ENCODE peak calls at places on chromosome 16, in ten cellular contexts. H is NCI-H1105; W is EL; C is ureter; D is immature natural killer cell; R is DMS79; K is AG09309; Q is posterior vena cava; Y is stimulated activated CD8-positive, alpha-beta memory T cell treated with anti-CD3 and anti-CD28 coated beads, Interleukin-7, amount 100 ng/mL, for 1 hour; N is astrocyte of the spinal cord. U is an unnamed sample.
A peak's percentile ranks its signal among the peaks of the same experiment; 100 is the strongest.

GRCh38 chr16:22191089-22191965 is 14.8 kb upstream of the EEF2K start:
- DNase-seq in N (peak; percentile 99), R (peak; percentile 88), H (peak; percentile 79), Q (peak; percentile 100), D (peak; percentile 98), K (peak; percentile 90), C (peak; percentile 99), Y (peak; percentile 95), W (peak; percentile 98), U (peak; percentile 97)

GRCh38 chr16:81029930-81030604 is 5.6 kb upstream of the ATMIN start:
- DNase-seq in Q (no peak), W (no peak), N (no peak), Y (no peak), H (no peak), D (no peak), R (no peak), C (no peak), K (no peak), U (no peak)

GRCh38 chr16:12573300-12573699 is 230.4 kb downstream of the CPPED1 start:
- DNase-seq in Y (no peak), K (no peak), N (no peak), W (no peak), H (no peak), C (no peak), D (no peak), Q (peak; percentile 16), R (no peak), U (no peak)

GRCh38 chr16:75130150-75130771 is 13.7 kb upstream of the LDHD start:
- DNase-seq in Q (no peak), W (no peak), C (no peak), D (no peak), H (no peak), Y (no peak), K (no peak), R (no peak), N (no peak), U (no peak)

GRCh38 chr16:85222151-85222863 is 110.0 kb upstream of the CIBAR2 start:
- DNase-seq in N (peak; percentile 63), R (no peak), Y (no peak), C (no peak), D (no peak), W (no peak), Q (no peak), H (no peak), K (no peak), U (peak; percentile 18)

GRCh38 chr16:87552772-87553171 is 49.5 kb upstream of the JPH3 start:
- DNase-seq in R (no peak), W (no peak), H (no peak), D (no peak), Q (no peak), K (no peak), C (no peak), N (no peak), Y (no peak), U (no peak)

GRCh38 chr16:85927326-85927725 is 28.4 kb downstream of the IRF8 start:
- DNase-seq in N (no peak), Q (no peak), D (no peak), Y (no peak), H (no peak), K (no peak), W (no peak), C (no peak), R (no peak), U (no peak)

GRCh38 chr16:3578121-3578520 is 918 bp upstream of the NLRC3 start:
- DNase-seq in D (peak; percentile 45), K (no peak), C (no peak), H (no peak), Q (no peak), W (no peak), Y (no peak), R (no peak), N (no peak), U (no peak)

GRCh38 chr16:4691666-4692412 is 1.5 kb upstream of the NUDT16L1 start:
- DNase-seq in H (no peak), D (no peak), R (no peak), Y (no peak), C (peak; percentile 45), K (no peak), N (no peak), Q (peak; percentile 81), W (no peak), U (no peak)

GRCh38 chr16:68028996-68029395 is 5.9 kb downstream of the DUS2 start:
- DNase-seq in K (no peak), H (no peak), C (no peak), Y (no peak), N (no peak), R (no peak), W (no peak), D (no peak), Q (no peak), U (no peak)

GRCh38 chr16:1256874-1257322 is 1.0 kb downstream of the TPSD1 start:
- DNase-seq in Q (no peak), C (no peak), W (no peak), N (no peak), R (no peak), D (no peak), K (no peak), H (no peak), Y (no peak), U (no peak)

GRCh38 chr16:27355610-27356009 is 41.8 kb downstream of the IL4R start:
- DNase-seq in C (peak; percentile 59), N (no peak), R (no peak), D (peak; percentile 18), Q (peak; percentile 92), W (peak; percentile 13), Y (no peak), H (no peak), K (no peak), U (no peak)

GRCh38 chr16:55207679-55208294 is 116.2 kb upstream of the IRX6 start:
- DNase-seq in R (no peak), Y (no peak), D (no peak), K (no peak), H (no peak), Q (no peak), W (no peak), N (no peak), C (no peak), U (no peak)